ENCODE peak calls at places on chromosomes 4 and X, in nine cellular contexts. Y is neural progenitor cell, Q is astrocyte of the spinal cord, Z is HFF-Myc, G is choroid plexus epithelial cell, C is GM06990, O is right atrium auricular region, R is A673, A is tibial nerve. I is an unnamed sample.

GRCh38 chr4:680931-681645 is 6.7 kb downstream of the MYL5 start:
- DNase-seq in A (no peak), G (peak; percentile 44), R (no peak), Z (no peak), C (peak; percentile 76), Q (no peak), Y (peak; percentile 80), O (no peak), I (no peak)

GRCh38 chrX:154775611-154776349 is 13.1 kb downstream of the DKC1 start:
- DNase-seq in Z (no peak), G (peak; percentile 54), C (no peak), Y (no peak), A (no peak), Q (no peak), O (no peak), R (peak; percentile 12), I (no peak)

GRCh38 chr4:40227284-40227683 is 30.5 kb downstream of the RHOH start:
- DNase-seq in A (no peak), O (no peak), G (peak; percentile 49), R (peak; percentile 65), Y (no peak), Q (no peak), C (peak; percentile 57), Z (no peak), I (no peak)

GRCh38 chrX:121949041-121949760 is 901.8 kb downstream of the GLUD2 start:
- DNase-seq in R (no peak), Q (no peak), A (no peak), O (no peak), G (peak; percentile 14), Z (no peak), Y (no peak), C (no peak), I (no peak)

GRCh38 chr4:139686988-139687387 is 21.4 kb downstream of the MGST2 start:
- DNase-seq in C (no peak), G (no peak), R (no peak), Z (no peak), A (no peak), Q (no peak), Y (no peak), O (no peak), I (no peak)

GRCh38 chr4:137065306-137065705 is 467.0 kb downstream of the PCDH18 start:
- DNase-seq in A (no peak), Z (no peak), R (no peak), G (peak; percentile 16), C (no peak), Q (peak; percentile 57), Y (no peak), O (no peak), I (no peak)

GRCh38 chr4:67875011-67875410 is 8.8 kb downstream of the TMPRSS11D start:
- DNase-seq in Q (no peak), Y (no peak), O (no peak), A (no peak), C (no peak), G (peak; percentile 1), R (no peak), Z (no peak), I (no peak)

GRCh38 chr4:18398661-18399060 is 377.1 kb upstream of the LCORL start:
- DNase-seq in G (no peak), Z (no peak), R (peak; percentile 3), Q (no peak), Y (peak; percentile 70), O (no peak), A (no peak), C (no peak), I (no peak)

GRCh38 chr4:70651864-70652506 is 14.3 kb downstream of the JCHAIN start:
- DNase-seq in C (no peak), R (peak; percentile 31), Q (peak; percentile 52), G (peak; percentile 58), Y (peak; percentile 30), Z (no peak), A (no peak), O (no peak), I (no peak)

GRCh38 chr4:141912831-141913230 is 276.4 kb downstream of the IL15 start:
- DNase-seq in O (no peak), Z (no peak), Y (no peak), A (no peak), G (peak; percentile 5), Q (no peak), C (no peak), R (peak; percentile 18), I (no peak)

GRCh38 chr4:172147702-172148101 is 334.5 kb downstream of the GALNTL6 start:
- DNase-seq in A (no peak), Z (no peak), C (no peak), Q (peak; percentile 40), O (no peak), G (peak; percentile 63), Y (no peak), R (peak; percentile 33), I (no peak)
- TF ChIP-seq CTCF in A (no peak), Z (no peak), C (no peak), Q (no peak), O (no peak), G (no peak), Y (no peak), R (no peak), I (no peak)

DNA sequence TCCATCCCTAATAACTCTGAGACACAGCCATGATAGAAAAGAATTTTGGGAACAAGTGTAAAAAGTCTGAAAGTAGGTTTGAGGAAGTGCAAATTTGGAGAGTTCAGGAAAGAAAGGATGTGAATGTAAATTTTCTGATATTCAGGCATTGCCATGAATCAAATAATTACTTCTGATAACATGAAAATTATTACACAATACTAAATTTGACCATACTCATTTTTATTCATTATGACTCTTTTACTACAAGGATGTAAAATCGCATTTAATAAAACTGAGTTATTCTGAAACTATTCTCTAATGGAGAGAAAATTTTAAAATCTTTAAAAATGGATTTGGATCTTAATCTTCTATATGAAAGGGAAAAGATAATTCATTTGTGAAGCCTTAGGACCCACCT is 33.8 kb upstream of the NPY2R start:
- DNase-seq in Z (no peak), G (no peak), A (no peak), R (no peak), C (no peak), Y (no peak), Q (no peak), O (no peak), I (no peak)
- H3K4me3 ChIP-seq in Z (no peak overlapping the region), G (no peak overlapping the region), A (no peak overlapping the region), R (no peak overlapping the region), C (no peak overlapping the region), Y (no peak overlapping the region), Q (no peak overlapping the region), O (no peak overlapping the region), I (no peak overlapping the region)

GRCh38 chr4:41820473-41820872 is 71.9 kb upstream of the PHOX2B start:
- DNase-seq in Z (no peak), R (no peak), Q (no peak), G (no peak), O (no peak), C (no peak), Y (no peak), A (no peak), I (no peak)
- TF ChIP-seq CTCF in Z (no peak), R (no peak), Q (no peak), G (no peak), O (no peak), C (no peak), Y (no peak), A (no peak), I (no peak)

GRCh38 chr4:85166318-85166717 is 199.8 kb upstream of the WDFY3 start:
- DNase-seq in A (no peak), Z (no peak), Q (no peak), R (no peak), G (no peak), C (no peak), O (no peak), Y (no peak), I (no peak)
- H3K4me3 ChIP-seq in A (no peak overlapping the region), Z (no peak overlapping the region), Q (no peak overlapping the region), R (no peak overlapping the region), G (no peak overlapping the region), C (no peak overlapping the region), O (no peak overlapping the region), Y (no peak overlapping the region), I (no peak overlapping the region)